ENCODE peak calls at places on chromosomes 2 and 18, in seven cellular contexts. S is HCT116, U is GM12878, X is SK-N-SH, H is HepG2, I is K562, V is H1. R is an unnamed sample.

GRCh38 chr2:192159764-192160163 is 35.0 kb downstream of the TMEFF2 start:
- DNase-seq in V (no peak), H (no peak), X (no peak), U (no peak), I (no peak), S (no peak), R (no peak)

GRCh38 chr18:11274144-11274762 is 124.9 kb upstream of the PIEZO2 start:
- DNase-seq in U (no peak), S (no peak), H (peak), V (no peak), I (no peak), X (no peak), R (no peak)

GRCh38 chr2:38407111-38407682 is 30.1 kb upstream of the ATL2 start:
- DNase-seq in H (peak), S (no peak), V (no peak), I (no peak), U (no peak), X (no peak), R (no peak)

GRCh38 chr2:181891966-181892794 is 650 bp downstream of the ITPRID2 start:
- DNase-seq in V (peak), U (no peak), X (peak), I (peak), H (peak), S (peak), R (peak)

GRCh38 chr2:134206573-134206972 is 47.3 kb upstream of the MGAT5 start:
- DNase-seq in X (no peak), U (no peak), I (no peak), S (no peak), H (no peak), V (no peak), R (no peak)

GRCh38 chr18:11877497-11877896 is 26.3 kb downstream of the CHMP1B start:
- DNase-seq in V (no peak), H (no peak), U (no peak), X (no peak), S (no peak), I (no peak), R (no peak)

GRCh38 chr2:27390822-27391679 is 10.5 kb upstream of the ZNF513 start:
- DNase-seq in X (no peak), U (no peak), I (no peak), S (no peak), H (no peak), V (no peak), R (no peak)

GRCh38 chr18:36181386-36181785 is 5.9 kb upstream of the MOCOS start:
- DNase-seq in X (no peak), I (no peak), H (peak), V (no peak), S (no peak), U (no peak), R (no peak)

GRCh38 chr2:69345434-69345833 is 41.6 kb downstream of the GFPT1 start:
- DNase-seq in X (no peak), V (no peak), S (no peak), I (no peak), U (no peak), H (peak), R (no peak)

GRCh38 chr2:156589381-156590079 is 153.4 kb downstream of the GPD2 start:
- DNase-seq in I (peak), V (no peak), X (peak), U (no peak), H (peak), S (peak), R (peak)

GRCh38 chr2:8247905-8248622 is 433.8 kb upstream of the ID2 start:
- DNase-seq in V (no peak), I (no peak), H (no peak), S (no peak), U (no peak), X (no peak), R (no peak)

GRCh38 chr2:237488901-237489860 is 2.1 kb downstream of the MLPH start:
- DNase-seq in S (no peak), I (no peak), X (no peak), H (no peak), V (no peak), U (no peak), R (no peak)

GRCh38 chr2:23107341-23107941 is 277.5 kb upstream of the KLHL29 start:
- DNase-seq in I (no peak), S (no peak), V (no peak), U (no peak), H (no peak), X (peak), R (no peak)

GRCh38 chr2:68282814-68283812 is 30.8 kb upstream of the PPP3R1 start:
- DNase-seq in X (peak), I (peak), S (peak), H (peak), V (no peak), U (no peak), R (no peak)

GRCh38 chr2:208222351-208222750 is 32.5 kb downstream of the IDH1 start:
- DNase-seq in H (no peak), S (no peak), I (peak), U (no peak), X (no peak), V (no peak), R (no peak)

GRCh38 chr2:226766352-226767055 is 33.1 kb downstream of the IRS1 start:
- DNase-seq in S (no peak), U (no peak), X (no peak), H (no peak), I (no peak), V (no peak), R (no peak)

GRCh38 chr2:3198119-3198518 is 179.5 kb downstream of the EIPR1 start:
- DNase-seq in H (peak), S (no peak), V (peak), I (peak), U (no peak), X (peak), R (peak)

GRCh38 chr18:36758623-36759022 is 70.2 kb downstream of the TPGS2 start:
- DNase-seq in I (no peak), S (no peak), H (no peak), X (no peak), V (no peak), U (no peak), R (no peak)

GRCh38 chr2:156470975-156471583 is 34.9 kb downstream of the GPD2 start:
- DNase-seq in I (no peak), S (no peak), U (no peak), X (no peak), H (no peak), V (no peak), R (no peak)

GRCh38 chr2:209976698-209977385 is 25.6 kb upstream of the RPE start:
- DNase-seq in S (no peak), H (no peak), V (no peak), U (peak), I (no peak), X (no peak), R (no peak)

GRCh38 chr2:133591164-133591563 is 22.9 kb upstream of the NCKAP5 start:
- DNase-seq in I (no peak), U (no peak), S (no peak), V (no peak), X (peak), H (no peak), R (no peak)

GRCh38 chr2:135066710-135067109 is 14.6 kb downstream of the RAB3GAP1 start:
- DNase-seq in I (no peak), X (no peak), S (no peak), H (no peak), U (no peak), V (no peak), R (no peak)

GRCh38 chr2:190409616-190410015 is 1.5 kb downstream of the MFSD6 start:
- DNase-seq in S (no peak), I (peak), H (no peak), X (peak), V (no peak), U (no peak), R (no peak)

GRCh38 chr2:69946351-69947077 is 14.9 kb downstream of the ASPRV1 start:
- DNase-seq in I (peak), X (no peak), U (peak), S (peak), V (no peak), H (peak), R (no peak)

GRCh38 chr2:100832885-100833284 is 12.9 kb downstream of the NPAS2 start:
- DNase-seq in I (no peak), X (no peak), V (no peak), U (no peak), S (no peak), H (no peak), R (no peak)

GRCh38 chr18:43578636-43579203 is 301.4 kb upstream of the SYT4 start:
- DNase-seq in V (no peak), U (no peak), X (no peak), S (no peak), I (no peak), H (no peak), R (no peak)

GRCh38 chr2:145015561-145015960 is 495.6 kb upstream of the ZEB2 start:
- DNase-seq in X (no peak), U (no peak), V (no peak), S (no peak), H (no peak), I (no peak), R (no peak)

GRCh38 chr2:23249348-23249747 is 135.6 kb upstream of the KLHL29 start:
- DNase-seq in I (no peak), U (no peak), H (no peak), X (no peak), S (no peak), V (no peak), R (no peak)

GRCh38 chr2:53880756-53881155 is 21.0 kb upstream of the GPR75 start:
- DNase-seq in I (no peak), H (no peak), X (no peak), U (no peak), V (no peak), S (no peak), R (no peak)

GRCh38 chr2:128605421-128605820 is 286.8 kb upstream of the HS6ST1 start:
- DNase-seq in X (no peak), V (no peak), I (no peak), H (no peak), S (no peak), U (no peak), R (no peak)

GRCh38 chr2:170213651-170214050 is 35.7 kb downstream of the MYO3B start:
- DNase-seq in V (no peak), I (no peak), U (no peak), X (no peak), H (no peak), S (no peak), R (no peak)

GRCh38 chr2:182952741-182953450 is 85.4 kb downstream of the NCKAP1 start:
- DNase-seq in X (no peak), H (no peak), I (no peak), U (no peak), V (no peak), S (no peak), R (no peak)

GRCh38 chr2:140473851-140474250 is 1657.0 kb downstream of the LRP1B start:
- DNase-seq in S (no peak), U (no peak), H (no peak), X (no peak), I (no peak), V (no peak), R (peak)

GRCh38 chr18:25935356-25935755 is 155.1 kb downstream of the SS18 start:
- DNase-seq in H (no peak), X (no peak), U (no peak), I (no peak), V (no peak), S (no peak), R (no peak)

GRCh38 chr2:241469746-241470145 is 38.6 kb downstream of the STK25 start:
- DNase-seq in U (no peak), X (no peak), S (no peak), V (no peak), H (no peak), I (no peak), R (no peak)

GRCh38 chr2:29487967-29488550 is 372.8 kb downstream of the CLIP4 start:
- DNase-seq in H (no peak), V (no peak), U (no peak), S (no peak), X (no peak), I (no peak), R (no peak)

GRCh38 chr18:22470141-22470510 is 52.4 kb upstream of the CTAGE1 start:
- DNase-seq in I (no peak), U (no peak), S (no peak), X (no peak), H (no peak), V (no peak), R (no peak)

GRCh38 chr18:76941284-76941683 is 118.9 kb downstream of the ZNF236 start:
- DNase-seq in H (no peak), U (no peak), X (no peak), V (no peak), S (no peak), I (no peak), R (no peak)
- TF ChIP-seq JUND in H (no peak), U (no peak), X (no peak), V (no peak), S (no peak), I (no peak), R (no peak)

GRCh38 chr2:98459776-98460175 is 15.1 kb downstream of the INPP4A start:
- DNase-seq in I (no peak), U (no peak), V (no peak), X (no peak), H (no peak), S (no peak), R (no peak)
- TF ChIP-seq JUND in I (no peak), U (no peak), V (no peak), X (no peak), H (no peak), S (no peak), R (no peak)

GRCh38 chr2:119544075-119545031 is at the start of gene CFAP221:
- DNase-seq in U (no peak), X (peak), S (peak), V (peak), H (peak), I (peak), R (peak)
- TF ChIP-seq JUND in U (peak), X (no peak), S (peak), V (peak), H (no peak), I (peak), R (no peak)

DNA sequence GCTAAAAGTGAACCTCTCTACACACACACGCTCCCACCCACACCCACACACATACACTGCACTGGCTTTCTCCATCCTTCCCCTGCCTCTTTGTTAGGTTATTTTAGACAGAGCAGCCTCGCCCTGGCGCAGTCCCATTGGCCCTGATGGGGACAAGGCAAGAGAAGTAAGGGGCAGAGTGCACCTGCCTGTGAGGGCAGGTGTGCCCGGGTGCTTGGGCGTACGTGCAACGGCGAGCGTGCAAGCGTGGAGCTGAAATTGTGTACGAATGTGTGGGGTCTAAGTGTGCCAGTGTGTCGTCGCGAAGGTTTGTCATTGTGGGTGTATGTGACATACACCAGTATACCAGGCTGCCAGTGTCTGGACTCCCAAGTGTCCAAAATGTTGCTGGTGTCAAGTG is 514 bp downstream of the LRATD1 start:
- DNase-seq in S (no peak), I (no peak), U (no peak), H (no peak), V (peak), X (no peak), R (no peak)
- TF ChIP-seq JUND in S (no peak), I (no peak), U (no peak), H (no peak), V (no peak), X (no peak), R (no peak)

GRCh38 chr2:230502593-230502992 is 86.6 kb downstream of the SP100 start:
- DNase-seq in X (no peak), V (no peak), U (no peak), S (no peak), I (no peak), H (no peak), R (no peak)
- TF ChIP-seq JUND in X (no peak), V (no peak), U (no peak), S (no peak), I (no peak), H (no peak), R (no peak)

GRCh38 chr2:1632006-1632348 is 112.3 kb downstream of the PXDN start:
- DNase-seq in H (no peak), S (no peak), U (no peak), V (no peak), X (no peak), I (no peak), R (peak)
- TF ChIP-seq JUND in H (no peak), S (no peak), U (no peak), V (no peak), X (no peak), I (no peak), R (no peak)